ENCODE peak calls at places on chromosomes 11 and 22, in six cellular contexts. E is H1, G is HCT116, P is HepG2, J is GM12878, T is K562. M is an unnamed sample.

GRCh38 chr22:48745842-48746788 is 1081.6 kb downstream of the BRD1 start:
- DNase-seq in E (no peak), G (no peak), P (no peak), J (no peak), T (no peak), M (no peak)

GRCh38 chr11:132719684-132720083 is 812.6 kb downstream of the OPCML start:
- DNase-seq in E (no peak), G (no peak), P (no peak), J (no peak), T (no peak), M (no peak)

GRCh38 chr11:82994615-82995014 is 77.1 kb downstream of the RAB30 start:
- DNase-seq in E (no peak), G (no peak), P (no peak), J (no peak), T (no peak), M (no peak)

GRCh38 chr11:62648967-62649364 is 2.6 kb upstream of the GANAB start:
- DNase-seq in E (no peak), G (no peak), P (no peak), J (no peak), T (no peak), M (no peak)

GRCh38 chr11:94332814-94333213 is 28.4 kb downstream of the IZUMO1R start:
- DNase-seq in E (no peak), G (no peak), P (no peak), J (no peak), T (no peak), M (no peak)

GRCh38 chr22:25153961-25154685 is 45.5 kb upstream of the CRYBB3 start:
- DNase-seq in E (no peak), G (no peak), P (peak), J (no peak), T (no peak), M (no peak)

GRCh38 chr11:121648306-121648705 is 195.5 kb upstream of the SORL1-AS1 start:
- DNase-seq in E (no peak), G (no peak), P (no peak), J (no peak), T (no peak), M (no peak)

GRCh38 chr22:20206709-20207215 is 55.9 kb upstream of the CCDC188 start:
- DNase-seq in E (no peak), G (no peak), P (no peak), J (no peak), T (peak), M (no peak)

GRCh38 chr11:16292167-16292859 is 64.0 kb downstream of the SOX6 start:
- DNase-seq in E (no peak), G (no peak), P (no peak), J (no peak), T (no peak), M (no peak)

GRCh38 chr11:79173615-79174014 is 267.2 kb downstream of the TENM4 start:
- DNase-seq in E (no peak), G (no peak), P (no peak), J (no peak), T (no peak), M (no peak)

GRCh38 chr11:116199182-116199581 is 573.6 kb downstream of the BUD13 start:
- DNase-seq in E (no peak), G (no peak), P (no peak), J (no peak), T (no peak), M (no peak)

GRCh38 chr11:47904048-47904447 is 55.9 kb upstream of the NUP160 start:
- DNase-seq in E (no peak), G (no peak), P (no peak), J (no peak), T (no peak), M (no peak)

GRCh38 chr11:2471048-2471803 is 26.4 kb downstream of the KCNQ1 start:
- DNase-seq in E (no peak), G (no peak), P (no peak), J (no peak), T (no peak), M (no peak)

GRCh38 chr22:44587004-44587793 is 89.2 kb upstream of the RTL6 start:
- DNase-seq in E (no peak), G (no peak), P (no peak), J (no peak), T (no peak), M (no peak)

GRCh38 chr11:77411238-77411637 is 62.7 kb downstream of the PAK1 start:
- DNase-seq in E (no peak), G (no peak), P (no peak), J (no peak), T (no peak), M (no peak)

GRCh38 chr11:77409046-77409445 is 64.8 kb downstream of the PAK1 start:
- DNase-seq in E (no peak), G (no peak), P (no peak), J (no peak), T (no peak), M (no peak)

GRCh38 chr11:77412814-77413213 is 61.1 kb downstream of the PAK1 start:
- DNase-seq in E (no peak), G (no peak), P (no peak), J (no peak), T (no peak), M (no peak)

GRCh38 chr11:77411717-77412441 is 62.0 kb downstream of the PAK1 start:
- DNase-seq in E (peak), G (peak), P (no peak), J (peak), T (peak), M (peak)

GRCh38 chr11:77410076-77410827 is 63.6 kb downstream of the PAK1 start:
- DNase-seq in E (no peak), G (no peak), P (no peak), J (no peak), T (no peak), M (no peak)
- H3K4me3 ChIP-seq in E (no peak), G (peak), P (no peak), J (peak), T (no peak), M (peak)

GRCh38 chr11:72263363-72263762 is 19.4 kb upstream of the PHOX2A start:
- DNase-seq in E (no peak), G (no peak), P (no peak), J (no peak), T (peak), M (no peak)
- TF ChIP-seq ZNF274 in E (no peak), G (no peak), P (no peak), J (no peak), T (no peak), M (no peak)

DNA sequence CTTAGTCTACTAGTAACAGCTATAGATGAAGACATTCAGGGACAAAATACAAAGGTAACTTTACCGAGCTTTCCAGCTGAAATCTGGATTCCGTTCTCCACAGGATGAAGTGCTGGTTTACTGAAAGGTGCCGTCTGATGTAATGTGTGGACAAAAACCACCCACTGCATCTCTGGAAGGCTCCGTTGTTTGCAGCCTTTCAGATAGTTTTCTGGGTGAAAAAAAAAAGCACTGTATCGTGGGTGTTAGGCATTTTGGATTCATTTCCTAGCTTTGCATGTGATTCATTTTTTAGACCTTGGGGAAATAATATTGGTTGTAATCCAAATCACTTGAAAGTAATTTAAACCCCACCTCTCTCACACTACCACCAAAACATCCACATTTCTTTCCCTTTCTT is 10.4 kb downstream of the JAM3 start:
- DNase-seq in E (no peak), G (no peak), P (no peak), J (no peak), T (no peak), M (no peak)
- H3K9ac ChIP-seq in E (no peak), G (no peak), P (no peak), J (no peak), T (no peak), M (no peak)

GRCh38 chr11:59173964-59174663 is 2.2 kb downstream of the DTX4 start:
- DNase-seq in E (no peak), G (no peak), P (peak), J (no peak), T (no peak), M (peak)

GRCh38 chr11:59175104-59175503 is 3.2 kb downstream of the DTX4 start:
- DNase-seq in E (no peak), G (no peak), P (no peak), J (no peak), T (no peak), M (no peak)

GRCh38 chr11:59173080-59173963 is 1.4 kb downstream of the DTX4 start:
- DNase-seq in E (no peak), G (no peak), P (peak), J (no peak), T (no peak), M (no peak)

GRCh38 chr11:59176330-59176729 is 4.4 kb downstream of the DTX4 start:
- DNase-seq in E (no peak), G (no peak), P (no peak), J (no peak), T (no peak), M (no peak)

DNA sequence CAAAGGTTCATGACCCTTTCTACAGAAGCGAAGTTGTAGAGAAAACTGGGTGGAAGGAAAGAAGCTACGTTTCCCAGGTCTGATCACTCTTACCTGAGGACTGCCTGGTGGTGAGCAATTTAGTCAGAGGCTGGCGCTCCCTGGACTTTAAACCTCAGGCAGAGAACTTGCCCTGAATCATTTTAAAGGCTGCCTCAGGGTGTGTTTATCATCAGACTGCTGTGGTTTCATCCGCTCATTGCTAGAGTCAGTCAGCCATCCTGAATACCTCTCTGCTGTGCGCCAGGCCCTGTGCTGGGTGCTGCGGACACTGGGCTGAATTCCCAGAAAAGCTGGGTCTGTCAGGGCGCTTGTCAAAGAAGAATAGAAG is 2.7 kb downstream of the DTX4 start:
- DNase-seq in E (no peak), G (no peak), P (peak), J (no peak), T (no peak), M (no peak)
- H3K4me3 ChIP-seq in E (no peak), G (no peak), P (peak), J (peak), T (no peak), M (no peak)

DNA sequence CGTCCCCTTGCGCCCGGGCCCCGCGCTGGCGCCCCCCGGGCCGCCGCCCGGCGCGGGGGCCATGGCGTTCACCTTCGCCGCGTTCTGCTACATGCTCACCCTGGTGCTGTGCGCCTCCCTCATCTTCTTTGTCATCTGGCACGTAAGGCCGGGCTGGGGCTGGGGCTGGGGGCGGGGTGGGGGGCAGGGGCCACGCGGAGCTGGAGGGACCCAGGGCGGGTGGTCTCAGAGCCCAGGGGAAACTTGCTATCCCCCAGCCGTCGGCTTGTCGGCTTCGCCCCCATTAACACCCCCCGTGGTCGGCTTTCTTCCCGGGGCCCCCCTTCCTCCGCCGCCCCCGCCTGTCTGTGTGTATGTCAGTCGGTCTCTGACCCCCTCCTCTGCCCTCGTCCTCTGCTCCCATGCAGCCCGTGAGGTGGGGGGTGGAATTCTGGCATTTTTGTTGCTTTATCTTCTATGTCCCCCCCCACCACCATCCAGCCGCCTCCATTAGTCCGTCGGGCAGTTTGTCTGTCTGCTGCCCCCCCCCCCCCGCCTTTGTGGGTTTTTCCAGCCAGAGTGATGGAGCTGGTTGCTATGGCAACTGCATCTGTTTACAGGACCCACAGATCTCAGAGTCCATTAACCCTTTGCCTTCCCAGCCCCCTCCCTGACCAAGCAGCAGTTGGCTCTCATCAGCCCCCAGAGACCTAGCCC is 569 bp downstream of the CNIH2 start:
- DNase-seq in E (no peak), G (no peak), P (no peak), J (no peak), T (peak), M (no peak)
- TF ChIP-seq ZNF274 in E (no peak), G (no peak), P (no peak), J (no peak), T (no peak), M (no peak)

GRCh38 chr11:303359-303758 is 4.0 kb upstream of the IFITM5 start:
- DNase-seq in E (no peak), G (no peak), P (no peak), J (no peak), T (no peak), M (no peak)
- H3K9ac ChIP-seq in E (no peak), G (no peak), P (no peak), J (no peak), T (no peak), M (peak)

GRCh38 chr11:85751738-85752137 is 59.2 kb downstream of the SYTL2 start:
- DNase-seq in E (no peak), G (no peak), P (no peak), J (no peak), T (no peak), M (no peak)

GRCh38 chr11:85750646-85751045 is 60.3 kb downstream of the SYTL2 start:
- DNase-seq in E (no peak), G (no peak), P (no peak), J (no peak), T (no peak), M (no peak)

GRCh38 chr11:85749884-85750283 is 61.1 kb downstream of the SYTL2 start:
- DNase-seq in E (no peak), G (no peak), P (no peak), J (no peak), T (no peak), M (no peak)

GRCh38 chr11:85752890-85753581 is 57.9 kb downstream of the SYTL2 start:
- DNase-seq in E (no peak), G (no peak), P (no peak), J (no peak), T (no peak), M (no peak)

DNA sequence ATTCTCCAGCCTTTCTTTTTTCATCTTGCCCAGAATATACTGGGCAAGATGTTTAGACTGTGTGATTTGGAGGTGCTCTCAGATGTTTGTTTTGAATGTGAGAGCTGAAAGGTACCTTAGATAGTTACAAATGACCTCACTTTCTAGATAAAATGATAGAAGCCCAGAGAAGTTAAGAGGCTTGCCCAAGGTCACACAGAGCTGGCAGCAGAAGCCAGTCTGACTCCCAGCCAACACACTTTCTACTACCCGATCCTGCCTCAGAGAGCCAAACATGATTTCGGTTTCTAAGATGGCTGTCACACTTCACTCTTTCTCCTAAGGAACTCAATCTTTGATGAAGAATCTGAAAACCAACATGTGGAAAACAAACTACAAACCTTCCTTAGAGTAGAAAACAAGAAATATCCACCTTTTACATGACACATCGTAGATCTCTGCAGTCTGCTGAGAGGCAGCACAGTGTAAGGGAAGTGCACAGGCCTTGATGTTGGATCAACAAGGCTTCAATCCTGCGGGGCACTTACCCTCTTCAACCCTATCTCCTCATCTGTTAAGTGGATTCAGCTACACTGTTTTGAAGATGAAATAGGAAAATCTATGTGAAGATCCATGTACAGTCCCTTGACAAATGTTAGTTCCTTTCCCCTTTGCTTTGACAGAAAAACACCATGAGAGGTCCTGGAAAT is 58.6 kb downstream of the SYTL2 start:
- DNase-seq in E (no peak), G (no peak), P (no peak), J (no peak), T (no peak), M (no peak)
- H3K4me3 ChIP-seq in E (no peak), G (no peak), P (no peak), J (no peak), T (no peak), M (no peak)

M was measured in NT2/D1.